ENCODE peak calls at places on chromosomes 5 and 9, in five cellular contexts. One of them, this sample, is unnamed.

GRCh38 chr9:98184326-98184725 is 8.1 kb downstream of the CORO2A start:
- DNase-seq in fibroblast of the aortic adventitia: no peak
- DNase-seq in hepatocyte: no peak
- DNase-seq in ovary: no peak
- DNase-seq in AG04449: no peak
- DNase-seq in this sample: no peak

GRCh38 chr5:57332350-57332749 is 150.3 kb downstream of the ACTBL2 start:
- DNase-seq in fibroblast of the aortic adventitia: peak
- DNase-seq in hepatocyte: no peak
- DNase-seq in ovary: no peak
- DNase-seq in AG04449: no peak
- DNase-seq in this sample: peak

GRCh38 chr5:1526151-1526631 is 2.4 kb upstream of the LPCAT1 start:
- DNase-seq in fibroblast of the aortic adventitia: no peak
- DNase-seq in hepatocyte: no peak
- DNase-seq in ovary: peak
- DNase-seq in AG04449: no peak
- DNase-seq in this sample: no peak

GRCh38 chr5:116561658-116562057 is 13.0 kb downstream of the SEMA6A start:
- DNase-seq in fibroblast of the aortic adventitia: no peak
- DNase-seq in hepatocyte: no peak
- DNase-seq in ovary: no peak
- DNase-seq in AG04449: no peak
- DNase-seq in this sample: no peak

GRCh38 chr9:129783516-129784361 is 19.2 kb upstream of the TOR1B start:
- DNase-seq in fibroblast of the aortic adventitia: peak
- DNase-seq in hepatocyte: peak
- DNase-seq in ovary: peak
- DNase-seq in AG04449: no peak
- DNase-seq in this sample: no peak

GRCh38 chr9:130667117-130667430 is 2.7 kb downstream of the PRDM12 start:
- DNase-seq in fibroblast of the aortic adventitia: no peak
- DNase-seq in hepatocyte: no peak
- DNase-seq in ovary: no peak
- DNase-seq in AG04449: no peak
- DNase-seq in this sample: no peak

GRCh38 chr9:32251539-32251938 is 132.9 kb upstream of the ACO1 start:
- DNase-seq in fibroblast of the aortic adventitia: peak
- DNase-seq in hepatocyte: peak
- DNase-seq in ovary: peak
- DNase-seq in AG04449: no peak
- DNase-seq in this sample: no peak

GRCh38 chr5:65100846-65101678 is 332.3 kb downstream of the CWC27 start:
- DNase-seq in fibroblast of the aortic adventitia: peak
- DNase-seq in hepatocyte: peak
- DNase-seq in ovary: peak
- DNase-seq in AG04449: no peak
- DNase-seq in this sample: peak

GRCh38 chr9:2362170-2362569 is 259.4 kb upstream of the VLDLR start:
- DNase-seq in fibroblast of the aortic adventitia: no peak
- DNase-seq in hepatocyte: no peak
- DNase-seq in ovary: no peak
- DNase-seq in AG04449: no peak
- DNase-seq in this sample: no peak

GRCh38 chr9:13278368-13279246 is 885 bp downstream of the MPDZ start:
- DNase-seq in fibroblast of the aortic adventitia: peak
- DNase-seq in hepatocyte: peak
- DNase-seq in ovary: peak
- DNase-seq in AG04449: no peak
- DNase-seq in this sample: no peak

GRCh38 chr5:187617-188451 is 3.5 kb upstream of the LRRC14B start:
- DNase-seq in fibroblast of the aortic adventitia: no peak
- DNase-seq in hepatocyte: no peak
- DNase-seq in ovary: peak
- DNase-seq in AG04449: no peak
- DNase-seq in this sample: no peak

GRCh38 chr5:174151579-174152181 is 106.2 kb downstream of the NSG2 start:
- DNase-seq in fibroblast of the aortic adventitia: no peak
- DNase-seq in hepatocyte: no peak
- DNase-seq in ovary: no peak
- DNase-seq in AG04449: no peak
- DNase-seq in this sample: no peak

GRCh38 chr5:169280286-169280685 is 20.7 kb downstream of the SLIT3 start:
- DNase-seq in fibroblast of the aortic adventitia: no peak
- DNase-seq in hepatocyte: no peak
- DNase-seq in ovary: no peak
- DNase-seq in AG04449: no peak
- DNase-seq in this sample: no peak

GRCh38 chr5:178832618-178833201 is 27.0 kb upstream of the ZNF354B start:
- DNase-seq in fibroblast of the aortic adventitia: no peak
- DNase-seq in hepatocyte: no peak
- DNase-seq in ovary: no peak
- DNase-seq in AG04449: no peak
- DNase-seq in this sample: no peak

GRCh38 chr9:10366171-10366779 is 246.5 kb downstream of the PTPRD start:
- DNase-seq in fibroblast of the aortic adventitia: peak
- DNase-seq in hepatocyte: peak
- DNase-seq in ovary: no peak
- DNase-seq in AG04449: no peak
- DNase-seq in this sample: no peak

GRCh38 chr9:94286056-94286455 is 27.0 kb downstream of the ZNF169 start:
- DNase-seq in fibroblast of the aortic adventitia: no peak
- DNase-seq in hepatocyte: no peak
- DNase-seq in ovary: no peak
- DNase-seq in AG04449: no peak
- DNase-seq in this sample: no peak

GRCh38 chr5:171309526-171310333 is 682 bp downstream of the TLX3 start:
- DNase-seq in fibroblast of the aortic adventitia: no peak
- DNase-seq in hepatocyte: no peak
- DNase-seq in ovary: no peak
- DNase-seq in AG04449: no peak
- DNase-seq in this sample: no peak

GRCh38 chr9:93261735-93262523 is 78.0 kb downstream of the WNK2 start:
- DNase-seq in fibroblast of the aortic adventitia: no peak
- DNase-seq in hepatocyte: peak
- DNase-seq in ovary: peak
- DNase-seq in AG04449: no peak
- DNase-seq in this sample: no peak

GRCh38 chr5:132253008-132253441 is 4.5 kb upstream of the PDLIM4 start:
- DNase-seq in fibroblast of the aortic adventitia: no peak
- DNase-seq in hepatocyte: peak
- DNase-seq in ovary: no peak
- DNase-seq in AG04449: no peak
- DNase-seq in this sample: no peak

GRCh38 chr5:142290574-142291299 is 34.1 kb downstream of the SPRY4 start:
- DNase-seq in fibroblast of the aortic adventitia: peak
- DNase-seq in hepatocyte: no peak
- DNase-seq in ovary: no peak
- DNase-seq in AG04449: no peak
- DNase-seq in this sample: no peak

GRCh38 chr9:24071736-24072135 is 245.7 kb upstream of the ELAVL2 start:
- DNase-seq in fibroblast of the aortic adventitia: no peak
- DNase-seq in hepatocyte: no peak
- DNase-seq in ovary: no peak
- DNase-seq in AG04449: no peak
- DNase-seq in this sample: no peak

GRCh38 chr5:32600057-32600622 is 14.8 kb downstream of the SUB1 start:
- DNase-seq in fibroblast of the aortic adventitia: peak
- DNase-seq in hepatocyte: peak
- DNase-seq in ovary: no peak
- DNase-seq in AG04449: peak
- DNase-seq in this sample: peak

GRCh38 chr5:140267201-140267540 is 35.7 kb downstream of the PFDN1 start:
- DNase-seq in fibroblast of the aortic adventitia: no peak
- DNase-seq in hepatocyte: no peak
- DNase-seq in ovary: no peak
- DNase-seq in AG04449: no peak
- DNase-seq in this sample: no peak

GRCh38 chr5:41503321-41503720 is 7.1 kb downstream of the PLCXD3 start:
- DNase-seq in fibroblast of the aortic adventitia: no peak
- DNase-seq in hepatocyte: no peak
- DNase-seq in ovary: no peak
- DNase-seq in AG04449: no peak
- DNase-seq in this sample: no peak

GRCh38 chr5:20241351-20241750 is 253.4 kb upstream of the CDH18 start:
- DNase-seq in fibroblast of the aortic adventitia: no peak
- DNase-seq in hepatocyte: no peak
- DNase-seq in ovary: no peak
- DNase-seq in AG04449: no peak
- DNase-seq in this sample: no peak

GRCh38 chr9:126528111-126528510 is 85.6 kb upstream of the LMX1B start:
- DNase-seq in fibroblast of the aortic adventitia: no peak
- DNase-seq in hepatocyte: no peak
- DNase-seq in ovary: no peak
- DNase-seq in AG04449: no peak
- DNase-seq in this sample: no peak

GRCh38 chr9:135310134-135310533 is 169.4 kb upstream of the PPP1R26 start:
- DNase-seq in fibroblast of the aortic adventitia: no peak
- DNase-seq in hepatocyte: no peak
- DNase-seq in ovary: no peak
- DNase-seq in AG04449: no peak
- DNase-seq in this sample: no peak

GRCh38 chr9:38235244-38235643 is 157.3 kb upstream of the ALDH1B1 start:
- DNase-seq in fibroblast of the aortic adventitia: no peak
- DNase-seq in hepatocyte: no peak
- DNase-seq in ovary: no peak
- DNase-seq in AG04449: no peak
- DNase-seq in this sample: no peak

GRCh38 chr9:131480258-131480657 is 22.5 kb upstream of the POMT1 start:
- DNase-seq in fibroblast of the aortic adventitia: no peak
- DNase-seq in hepatocyte: no peak
- DNase-seq in ovary: no peak
- DNase-seq in AG04449: no peak
- DNase-seq in this sample: no peak

GRCh38 chr9:113548221-113549041 is 84.9 kb downstream of the RGS3 start:
- DNase-seq in fibroblast of the aortic adventitia: peak
- DNase-seq in hepatocyte: peak
- DNase-seq in ovary: no peak
- DNase-seq in AG04449: no peak
- DNase-seq in this sample: no peak

GRCh38 chr9:107249131-107249533 is 33.9 kb upstream of the RAD23B start:
- DNase-seq in fibroblast of the aortic adventitia: no peak
- DNase-seq in hepatocyte: no peak
- DNase-seq in ovary: no peak
- DNase-seq in AG04449: no peak
- DNase-seq in this sample: no peak

GRCh38 chr9:37969130-37969529 is 65.2 kb upstream of the SLC25A51 start:
- DNase-seq in fibroblast of the aortic adventitia: peak
- DNase-seq in hepatocyte: peak
- DNase-seq in ovary: no peak
- DNase-seq in AG04449: no peak
- DNase-seq in this sample: no peak

GRCh38 chr5:140875085-140876065 is at the start of gene PCDHA12:
- DNase-seq in fibroblast of the aortic adventitia: no peak
- DNase-seq in hepatocyte: peak
- DNase-seq in ovary: no peak
- DNase-seq in AG04449: no peak
- DNase-seq in this sample: no peak

GRCh38 chr9:108634164-108634563 is 221.6 kb downstream of the ACTL7B start:
- DNase-seq in fibroblast of the aortic adventitia: peak
- DNase-seq in hepatocyte: peak
- DNase-seq in ovary: no peak
- DNase-seq in AG04449: no peak
- DNase-seq in this sample: no peak

GRCh38 chr5:120507826-120508463 is 43.8 kb downstream of the PRR16 start:
- DNase-seq in fibroblast of the aortic adventitia: peak
- DNase-seq in hepatocyte: no peak
- DNase-seq in ovary: no peak
- DNase-seq in AG04449: no peak
- DNase-seq in this sample: no peak

GRCh38 chr5:120512068-120512467 is 48.0 kb downstream of the PRR16 start:
- DNase-seq in fibroblast of the aortic adventitia: no peak
- DNase-seq in hepatocyte: no peak
- DNase-seq in ovary: no peak
- DNase-seq in AG04449: no peak
- DNase-seq in this sample: no peak

GRCh38 chr5:120509056-120509455 is 45.0 kb downstream of the PRR16 start:
- DNase-seq in fibroblast of the aortic adventitia: no peak
- DNase-seq in hepatocyte: peak
- DNase-seq in ovary: no peak
- DNase-seq in AG04449: no peak
- DNase-seq in this sample: peak

GRCh38 chr5:120510994-120511686 is 47.0 kb downstream of the PRR16 start:
- DNase-seq in fibroblast of the aortic adventitia: no peak
- DNase-seq in hepatocyte: no peak
- DNase-seq in ovary: no peak
- DNase-seq in AG04449: no peak
- DNase-seq in this sample: no peak

GRCh38 chr5:120510098-120510634 is 46.1 kb downstream of the PRR16 start:
- DNase-seq in fibroblast of the aortic adventitia: peak
- DNase-seq in hepatocyte: no peak
- DNase-seq in ovary: no peak
- DNase-seq in AG04449: no peak
- DNase-seq in this sample: no peak
- H3K4me3 ChIP-seq in fibroblast of the aortic adventitia: no peak
- H3K4me3 ChIP-seq in hepatocyte: no peak
- H3K4me3 ChIP-seq in ovary: no peak
- H3K4me3 ChIP-seq in AG04449: no peak
- H3K4me3 ChIP-seq in this sample: no peak

GRCh38 chr5:14213813-14214585 is 70.9 kb downstream of the TRIO start:
- DNase-seq in fibroblast of the aortic adventitia: no peak
- DNase-seq in hepatocyte: peak
- DNase-seq in ovary: no peak
- DNase-seq in AG04449: no peak
- DNase-seq in this sample: no peak
- H3K4me3 ChIP-seq in fibroblast of the aortic adventitia: no peak
- H3K4me3 ChIP-seq in hepatocyte: no peak
- H3K4me3 ChIP-seq in ovary: no peak
- H3K4me3 ChIP-seq in AG04449: no peak
- H3K4me3 ChIP-seq in this sample: no peak

GRCh38 chr5:80656425-80656824 is 1.6 kb upstream of the DHFR start:
- DNase-seq in fibroblast of the aortic adventitia: no peak
- DNase-seq in hepatocyte: no peak
- DNase-seq in ovary: no peak
- DNase-seq in AG04449: no peak
- DNase-seq in this sample: no peak
- H3K4me3 ChIP-seq in fibroblast of the aortic adventitia: no peak
- H3K4me3 ChIP-seq in hepatocyte: no peak
- H3K4me3 ChIP-seq in ovary: no peak
- H3K4me3 ChIP-seq in AG04449: no peak
- H3K4me3 ChIP-seq in this sample: no peak

GRCh38 chr5:52706775-52707174 is 80.9 kb upstream of the ITGA1 start:
- DNase-seq in fibroblast of the aortic adventitia: no peak
- DNase-seq in hepatocyte: no peak
- DNase-seq in ovary: no peak
- DNase-seq in AG04449: no peak
- DNase-seq in this sample: no peak
- H3K4me3 ChIP-seq in fibroblast of the aortic adventitia: no peak
- H3K4me3 ChIP-seq in hepatocyte: no peak
- H3K4me3 ChIP-seq in ovary: no peak
- H3K4me3 ChIP-seq in AG04449: no peak
- H3K4me3 ChIP-seq in this sample: no peak

GRCh38 chr5:135031813-135032612 is 2.0 kb downstream of the PITX1 start:
- DNase-seq in fibroblast of the aortic adventitia: peak
- DNase-seq in hepatocyte: no peak
- DNase-seq in ovary: no peak
- DNase-seq in AG04449: no peak
- DNase-seq in this sample: no peak
- H3K4me3 ChIP-seq in fibroblast of the aortic adventitia: no peak
- H3K4me3 ChIP-seq in hepatocyte: peak
- H3K4me3 ChIP-seq in ovary: no peak
- H3K4me3 ChIP-seq in AG04449: peak
- H3K4me3 ChIP-seq in this sample: peak

This sample was measured in BJ.